ENCODE peak calls at places on chromosomes 11 and 22, in five cellular contexts. K is IMR-90; R is bronchial epithelial cell; X is CD8-positive, alpha-beta memory T cell; Z is CD4-positive, alpha-beta memory T cell. I is an unnamed sample.

GRCh38 chr11:126348806-126349582 is 6.5 kb upstream of the ST3GAL4 start:
- DNase-seq in K (peak; percentile 36), R (peak; percentile 26), X (no peak), Z (no peak), I (no peak)

GRCh38 chr11:47071871-47072270 is 104.8 kb downstream of the ARFGAP2 start:
- DNase-seq in K (no peak), R (peak; percentile 41), X (no peak), Z (no peak), I (no peak)

GRCh38 chr11:57426439-57426753 is 525 bp downstream of the SLC43A3 start:
- DNase-seq in K (no peak), R (peak; percentile 37), X (no peak), Z (no peak), I (peak; percentile 54)

GRCh38 chr11:21659961-21660360 is 532.9 kb upstream of the ANO5 start:
- DNase-seq in K (no peak), R (no peak), X (no peak), Z (no peak), I (no peak)

GRCh38 chr11:76251576-76251975 is 45.3 kb upstream of the WNT11 start:
- DNase-seq in K (no peak), R (no peak), X (no peak), Z (no peak), I (no peak)

GRCh38 chr11:110092577-110093406 is at the start of gene ZC3H12C:
- DNase-seq in K (peak; percentile 90), R (peak; percentile 84), X (no peak), Z (no peak), I (peak; percentile 87)

GRCh38 chr11:114073506-114074381 is 14.2 kb downstream of the ZBTB16 start:
- DNase-seq in K (no peak), R (no peak), X (peak; percentile 47), Z (peak; percentile 43), I (no peak)

GRCh38 chr11:125925247-125925740 is 20.6 kb upstream of the VSIG10L2 start:
- DNase-seq in K (no peak), R (peak; percentile 9), X (no peak), Z (no peak), I (no peak)

GRCh38 chr22:35258144-35258988 is 1.1 kb downstream of the HMGXB4 start:
- DNase-seq in K (peak; percentile 11), R (peak; percentile 21), X (no peak), Z (no peak), I (peak; percentile 73)

GRCh38 chr11:64124147-64124546 is 41.8 kb downstream of the MACROD1 start:
- DNase-seq in K (no peak), R (peak; percentile 18), X (no peak), Z (no peak), I (no peak)

GRCh38 chr22:20905415-20906386 is 11.5 kb upstream of the CRKL start:
- DNase-seq in K (no peak), R (peak; percentile 84), X (no peak), Z (no peak), I (no peak)

GRCh38 chr22:32331236-32331917 is 26.3 kb upstream of the RFPL3 start:
- DNase-seq in K (no peak), R (no peak), X (no peak), Z (no peak), I (peak; percentile 57)

GRCh38 chr11:65432686-65433582 is 10.3 kb downstream of the NEAT1 start:
- DNase-seq in K (peak; percentile 54), R (peak; percentile 28), X (no peak), Z (peak; percentile 60), I (no peak)

GRCh38 chr22:39960791-39961746 is 872 bp downstream of the TMA7B start:
- DNase-seq in K (peak; percentile 98), R (peak; percentile 80), X (peak; percentile 56), Z (peak; percentile 42), I (no peak)

GRCh38 chr11:95487391-95487790 is 256.4 kb upstream of the SESN3 start:
- DNase-seq in K (no peak), R (peak; percentile 97), X (no peak), Z (no peak), I (peak; percentile 34)

GRCh38 chr22:47372111-47372581 is 609.7 kb downstream of the TBC1D22A start:
- DNase-seq in K (no peak), R (no peak), X (no peak), Z (no peak), I (no peak)

GRCh38 chr11:8584511-8584910 is 9.5 kb downstream of the STK33 start:
- DNase-seq in K (no peak), R (no peak), X (no peak), Z (no peak), I (no peak)

GRCh38 chr11:119734788-119735187 is 5.8 kb upstream of the NECTIN1 start:
- DNase-seq in K (no peak), R (no peak), X (no peak), Z (no peak), I (no peak)

GRCh38 chr22:23815781-23816551 is 22.8 kb downstream of the DERL3 start:
- DNase-seq in K (no peak), R (no peak), X (no peak), Z (no peak), I (no peak)

GRCh38 chr22:47012589-47013365 is 250.3 kb downstream of the TBC1D22A start:
- DNase-seq in K (peak; percentile 77), R (peak; percentile 44), X (no peak), Z (no peak), I (peak; percentile 81)

GRCh38 chr11:22699388-22699787 is 33.0 kb downstream of the GAS2 start:
- DNase-seq in K (no peak), R (no peak), X (no peak), Z (no peak), I (no peak)

GRCh38 chr11:6647282-6647679 is 8.3 kb downstream of the DCHS1 start:
- DNase-seq in K (peak; percentile 56), R (no peak), X (no peak), Z (no peak), I (peak; percentile 70)

GRCh38 chr11:45444796-45445195 is 158.7 kb upstream of the SYT13 start:
- DNase-seq in K (no peak), R (peak; percentile 62), X (no peak), Z (no peak), I (peak; percentile 45)

GRCh38 chr11:59551651-59552521 is 40.5 kb downstream of the OR4D9 start:
- DNase-seq in K (peak; percentile 90), R (peak; percentile 62), X (no peak), Z (no peak), I (no peak)

GRCh38 chr22:49564666-49565515 is 262.8 kb downstream of the BRD1 start:
- DNase-seq in K (no peak), R (no peak), X (no peak), Z (no peak), I (peak; percentile 25)

GRCh38 chr11:117179048-117179999 is 781 bp downstream of the SIDT2 start:
- DNase-seq in K (no peak), R (no peak), X (peak; percentile 45), Z (peak; percentile 49), I (peak; percentile 49)

DNA sequence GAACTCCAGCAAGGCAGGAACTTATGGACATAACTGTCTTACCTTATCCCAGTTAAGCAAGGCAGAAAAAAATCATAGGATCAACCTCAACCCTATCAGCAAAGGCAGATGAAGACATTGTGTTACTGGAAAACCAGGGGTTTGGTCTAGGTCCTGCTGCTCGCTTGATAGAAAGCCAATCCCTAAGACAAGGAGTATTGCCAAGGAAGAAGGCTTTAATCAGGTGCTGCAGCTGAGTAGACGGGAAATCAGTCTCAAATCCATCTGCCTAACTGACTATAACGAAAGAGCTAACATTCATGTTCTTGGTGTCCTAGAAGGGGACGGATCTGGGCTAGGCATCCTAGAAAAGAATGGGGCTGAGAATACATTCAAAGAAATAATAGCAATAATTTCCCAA is 1158.7 kb upstream of the CNTN5 start:
- DNase-seq in K (no peak), R (no peak), X (no peak), Z (no peak), I (no peak)
- H3K4me3 ChIP-seq in K (no peak overlapping the region), R (no peak overlapping the region), X (no peak overlapping the region), Z (no peak overlapping the region), I (no peak overlapping the region)

DNA sequence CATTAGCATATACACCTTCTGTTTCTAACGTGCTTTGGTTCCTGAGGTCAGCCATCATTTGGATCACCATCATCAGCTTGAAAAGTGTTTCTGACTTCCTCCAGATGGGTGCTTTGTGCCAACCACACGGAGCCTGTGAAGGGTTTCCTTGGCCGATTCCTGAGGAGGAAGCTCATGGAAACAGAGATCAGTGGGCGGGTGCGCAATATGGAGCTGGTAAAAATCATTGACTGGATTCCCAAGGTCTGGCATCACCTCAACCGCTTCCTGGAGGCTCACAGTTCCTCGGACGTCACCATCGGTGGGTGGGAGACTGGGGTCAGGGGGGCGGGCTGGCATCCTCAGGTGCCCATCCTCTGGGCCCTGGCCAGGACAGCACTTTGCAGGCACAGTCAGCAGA is 54.8 kb downstream of the DBX1 start:
- DNase-seq in K (no peak), R (no peak), X (no peak), Z (no peak), I (no peak)
- H3K36me3 ChIP-seq in K (peaks cover 55% of the 10 kb centered on the region), R (peaks cover 50% of the 10 kb centered on the region), X (no peaks in the 10 kb centered on the region), Z (no peaks in the 10 kb centered on the region), I (peaks cover 32% of the 10 kb centered on the region)

GRCh38 chr11:72607496-72607895 is 66.7 kb downstream of the PDE2A start:
- DNase-seq in K (no peak), R (no peak), X (no peak), Z (no peak), I (no peak)

GRCh38 chr11:72607101-72607468 is 67.1 kb downstream of the PDE2A start:
- DNase-seq in K (no peak), R (no peak), X (no peak), Z (no peak), I (no peak)

GRCh38 chr11:72604256-72604655 is 70.0 kb downstream of the PDE2A start:
- DNase-seq in K (no peak), R (no peak), X (no peak), Z (no peak), I (no peak)

GRCh38 chr11:72605958-72606357 is 68.3 kb downstream of the PDE2A start:
- DNase-seq in K (no peak), R (no peak), X (no peak), Z (no peak), I (no peak)

GRCh38 chr11:72606362-72607100 is 67.7 kb downstream of the PDE2A start:
- DNase-seq in K (no peak), R (no peak), X (no peak), Z (no peak), I (no peak)
- H3K4me3 ChIP-seq in K (no peak overlapping the region), R (no peak overlapping the region), X (no peak overlapping the region), Z (no peak overlapping the region), I (no peak overlapping the region)

GRCh38 chr11:130127509-130127908 is 32.1 kb upstream of the ST14 start:
- DNase-seq in K (no peak), R (no peak), X (no peak), Z (no peak), I (no peak)
- H3K36me3 ChIP-seq in K (peaks cover 45% of the 10 kb centered on the region), R (peaks cover 30% of the 10 kb centered on the region), X (peaks cover 12% of the 10 kb centered on the region), Z (peaks cover 12% of the 10 kb centered on the region), I (peaks cover 43% of the 10 kb centered on the region)

DNA sequence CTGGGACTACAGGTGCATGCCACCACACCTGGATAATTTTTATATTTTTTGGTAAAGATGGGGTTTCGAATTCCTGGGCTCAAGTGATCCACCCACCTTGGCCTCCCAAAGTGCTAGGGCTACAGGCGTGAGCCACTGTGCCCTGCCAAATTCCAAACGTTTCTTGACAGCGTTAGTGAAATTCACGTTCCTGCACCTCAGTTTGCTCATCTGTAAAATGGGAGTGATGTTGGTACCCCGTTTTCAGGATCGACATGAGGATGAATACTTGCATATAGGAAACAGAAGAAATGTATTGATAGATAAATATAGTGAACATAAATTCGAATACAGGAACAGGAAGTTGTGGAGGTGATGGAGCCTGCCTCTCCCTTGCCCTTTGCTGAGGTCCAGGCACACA is 10.2 kb upstream of the LTO1 start:
- DNase-seq in K (no peak), R (no peak), X (no peak), Z (no peak), I (no peak)
- H3K4me3 ChIP-seq in K (no peak overlapping the region), R (no peak overlapping the region), X (no peak overlapping the region), Z (no peak overlapping the region), I (peak overlapping the region; percentile 10)